ENCODE peak calls at places on chromosomes 1 and 21, in six cellular contexts. P, C, S, Z, X and F are unnamed samples.

GRCh38 chr21:26842300-26842699 is 2.9 kb downstream of the ADAMTS1 start:
- DNase-seq in Z (peak; percentile 51), X (no peak), P (no peak), C (peak; percentile 69), S (no peak), F (no peak)

GRCh38 chr1:3313579-3313955 is 140.9 kb upstream of the ARHGEF16 start:
- DNase-seq in X (no peak), P (no peak), C (peak; percentile 88), S (peak; percentile 82), Z (peak; percentile 65), F (peak; percentile 66)

GRCh38 chr1:209886219-209886536 is 51.8 kb upstream of the SYT14 start:
- DNase-seq in C (no peak), S (no peak), P (no peak), X (no peak), Z (peak; percentile 29), F (no peak)

GRCh38 chr1:110606784-110607662 is 865 bp upstream of the KCNA2 start:
- DNase-seq in X (peak; percentile 61), C (no peak), S (no peak), P (no peak), Z (no peak), F (no peak)

GRCh38 chr1:7941437-7941793 is 776 bp upstream of the TNFRSF9 start:
- DNase-seq in S (no peak), X (no peak), C (peak; percentile 68), P (no peak), Z (peak; percentile 46), F (no peak)

GRCh38 chr1:85122169-85122568 is 73.9 kb upstream of the MCOLN3 start:
- DNase-seq in P (no peak), S (no peak), C (no peak), X (no peak), Z (no peak), F (no peak)

GRCh38 chr1:36650200-36651065 is 167.7 kb upstream of the CSF3R start:
- DNase-seq in S (no peak), Z (peak; percentile 57), P (peak; percentile 71), X (peak; percentile 82), C (peak; percentile 44), F (peak; percentile 28)

GRCh38 chr1:11273595-11274234 is 717 bp downstream of the UBIAD1 start:
- DNase-seq in S (no peak), Z (peak; percentile 20), X (no peak), C (no peak), P (peak; percentile 33), F (no peak)

GRCh38 chr1:29271724-29272123 is 35.4 kb downstream of the PTPRU start:
- DNase-seq in Z (peak; percentile 62), C (peak; percentile 83), P (no peak), S (peak; percentile 84), X (no peak), F (peak; percentile 66)